ENCODE peak calls at places on chromosomes 4 and X, in nine cellular contexts. C is IMR-90; X is cardiac muscle cell; W is aorta; L is AG04450; F is stomach; Q is left lung; O is CD8-positive, alpha-beta memory T cell; I is AG10803. U is an unnamed sample.

GRCh38 chr4:65943076-65943475 is 272.8 kb upstream of the EPHA5 start:
- DNase-seq in C (no peak), X (peak), W (no peak), L (no peak), F (no peak), Q (no peak), O (no peak), I (peak), U (no peak)

GRCh38 chr4:147408189-147408588 is 72.7 kb upstream of the EDNRA start:
- DNase-seq in C (no peak), X (no peak), W (no peak), L (no peak), F (no peak), Q (no peak), O (no peak), I (no peak), U (no peak)

GRCh38 chrX:65451663-65452062 is 82.9 kb downstream of the LAS1L start:
- DNase-seq in C (peak), X (peak), W (no peak), L (no peak), F (no peak), Q (no peak), O (peak), I (peak), U (no peak)

GRCh38 chr4:83599183-83599582 is 63.3 kb downstream of the GPAT3 start:
- DNase-seq in C (peak), X (peak), W (no peak), L (no peak), F (no peak), Q (no peak), O (no peak), I (peak), U (no peak)

GRCh38 chrX:88613338-88613737 is 133.7 kb upstream of the CPXCR1 start:
- DNase-seq in C (no peak), X (peak), W (no peak), L (no peak), F (no peak), Q (no peak), O (no peak), I (no peak), U (no peak)

GRCh38 chr4:183903021-183903760 is 1.9 kb upstream of the STOX2 start:
- DNase-seq in C (no peak), X (no peak), W (no peak), L (no peak), F (no peak), Q (no peak), O (no peak), I (no peak), U (no peak)

GRCh38 chrX:37745354-37745753 is 34.5 kb upstream of the CYBB start:
- DNase-seq in C (peak), X (peak), W (peak), L (peak), F (peak), Q (peak), O (peak), I (peak), U (peak)

GRCh38 chr4:3252831-3253641 is 4.1 kb downstream of the MSANTD1 start:
- DNase-seq in C (no peak), X (no peak), W (peak), L (no peak), F (no peak), Q (peak), O (no peak), I (no peak), U (peak)

GRCh38 chr4:139920552-139920951 is 233.4 kb downstream of the MAML3 start:
- DNase-seq in C (no peak), X (no peak), W (no peak), L (no peak), F (no peak), Q (no peak), O (no peak), I (no peak), U (peak)

GRCh38 chr4:10721616-10722015 is 37.0 kb upstream of the CLNK start:
- DNase-seq in C (no peak), X (no peak), W (no peak), L (no peak), F (no peak), Q (no peak), O (no peak), I (no peak), U (no peak)

GRCh38 chr4:78002260-78002659 is 54.9 kb upstream of the FRAS1 start:
- DNase-seq in C (no peak), X (peak), W (no peak), L (no peak), F (no peak), Q (no peak), O (no peak), I (peak), U (no peak)

GRCh38 chr4:148831945-148832344 is 389.7 kb upstream of the NR3C2 start:
- DNase-seq in C (peak), X (no peak), W (no peak), L (peak), F (no peak), Q (no peak), O (no peak), I (peak), U (no peak)

GRCh38 chr4:80265571-80266266 is 745 bp upstream of the FGF5 start:
- DNase-seq in C (peak), X (peak), W (no peak), L (peak), F (no peak), Q (no peak), O (no peak), I (peak), U (no peak)

GRCh38 chr4:76990288-76991080 is 40.9 kb downstream of the SEPTIN11 start:
- DNase-seq in C (peak), X (no peak), W (no peak), L (peak), F (no peak), Q (no peak), O (no peak), I (peak), U (no peak)

GRCh38 chrX:132615396-132616131 is 126.7 kb upstream of the MBNL3 start:
- DNase-seq in C (peak), X (peak), W (peak), L (no peak), F (peak), Q (no peak), O (peak), I (peak), U (no peak)

GRCh38 chr4:79396794-79397193 is 11.2 kb downstream of the GK2 start:
- DNase-seq in C (no peak), X (no peak), W (no peak), L (no peak), F (no peak), Q (no peak), O (no peak), I (no peak), U (no peak)

GRCh38 chrX:23742174-23742692 is 843 bp downstream of the ACOT9 start:
- DNase-seq in C (peak), X (peak), W (no peak), L (no peak), F (peak), Q (no peak), O (peak), I (peak), U (no peak)

GRCh38 chrX:96685205-96686099 is 810 bp downstream of the DIAPH2 start:
- DNase-seq in C (peak), X (peak), W (peak), L (no peak), F (peak), Q (peak), O (peak), I (peak), U (peak)

GRCh38 chr4:8060632-8061031 is 98.0 kb downstream of the ABLIM2 start:
- DNase-seq in C (no peak), X (no peak), W (no peak), L (no peak), F (no peak), Q (no peak), O (no peak), I (no peak), U (no peak)

GRCh38 chr4:3530051-3530450 is 2.2 kb downstream of the LRPAP1 start:
- DNase-seq in C (no peak), X (no peak), W (no peak), L (no peak), F (no peak), Q (no peak), O (no peak), I (no peak), U (no peak)

DNA sequence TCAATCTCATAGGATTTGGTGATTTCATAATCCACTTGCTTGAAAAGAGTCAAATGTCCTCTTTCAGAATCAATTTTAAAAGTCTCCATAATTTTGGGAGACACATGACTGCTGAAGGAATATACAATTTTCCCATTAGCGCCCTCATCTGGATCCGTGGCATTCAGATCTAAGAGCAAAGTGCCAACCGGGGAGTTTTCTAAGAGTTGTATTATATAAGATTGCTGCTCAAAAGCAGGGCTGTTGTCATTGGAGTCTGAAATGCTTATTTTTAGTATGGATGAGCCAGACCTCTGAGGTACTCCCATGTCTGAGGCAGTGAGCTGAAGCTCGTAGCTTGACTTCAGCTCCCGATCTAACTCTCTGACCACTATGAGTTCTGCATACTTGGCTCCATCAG is 1.2 kb downstream of the PCDH18 start:
- DNase-seq in C (peak), X (peak), W (peak), L (no peak), F (no peak), Q (no peak), O (no peak), I (peak), U (no peak)
- H3K4me3 ChIP-seq in C (peak), X (peak), W (peak), L (peak), F (peak), Q (peak), O (no peak), I (peak), U (peak)

GRCh38 chrX:1493877-1494510 is 41.3 kb upstream of the ASMTL start:
- DNase-seq in C (no peak), X (no peak), W (no peak), L (no peak), F (no peak), Q (no peak), O (peak), I (no peak), U (no peak)
- H3K4me3 ChIP-seq in C (no peak), X (no peak), W (no peak), L (no peak), F (no peak), Q (no peak), O (no peak), I (no peak), U (peak)

DNA sequence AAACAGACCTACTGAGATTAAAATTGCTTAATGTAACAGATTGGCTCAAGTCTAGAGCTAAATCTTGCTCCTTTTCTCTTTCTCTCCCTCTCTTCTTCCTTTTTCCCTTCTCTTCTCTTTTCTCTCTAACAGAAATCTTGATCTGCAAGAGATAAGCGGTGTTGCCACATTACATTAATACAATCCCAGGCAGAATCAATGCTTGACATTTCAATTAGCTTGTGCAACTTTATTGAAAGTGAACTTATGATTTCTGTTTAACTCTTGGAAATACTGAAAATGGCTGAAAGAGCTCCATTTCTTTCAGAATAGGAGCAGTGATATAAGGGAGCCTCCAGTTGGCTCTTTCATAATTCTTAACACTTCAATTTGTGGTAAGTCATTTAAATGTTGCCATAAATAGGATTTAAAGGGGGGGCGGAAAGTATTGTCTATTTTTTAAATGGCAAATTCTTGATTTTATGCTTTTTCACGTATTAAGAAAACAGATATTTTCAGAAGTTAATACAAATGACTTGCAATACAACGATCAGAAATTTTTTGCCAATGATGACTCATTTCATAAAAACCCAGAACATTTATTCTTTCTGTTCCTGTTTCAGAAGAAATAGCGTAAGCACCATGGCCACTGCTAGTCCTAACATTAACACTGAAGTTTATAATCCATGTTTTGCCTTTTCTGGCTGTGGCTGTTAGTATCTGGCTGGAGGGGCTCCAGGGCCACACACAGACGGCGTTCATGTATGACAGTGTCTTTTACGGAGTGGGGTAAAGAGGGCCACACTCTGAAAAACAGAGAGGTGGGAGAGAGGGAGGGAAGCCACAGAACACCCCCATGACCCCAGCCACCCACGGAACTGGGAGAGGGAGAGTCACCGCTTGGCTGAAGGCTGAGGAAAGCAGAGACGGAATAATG is 115.7 kb upstream of the FAT1 start:
- DNase-seq in C (peak), X (no peak), W (peak), L (peak), F (no peak), Q (peak), O (no peak), I (peak), U (no peak)
- H3K4me3 ChIP-seq in C (peak), X (no peak), W (no peak), L (peak), F (no peak), Q (no peak), O (no peak), I (peak), U (no peak)

GRCh38 chr4:110197421-110198398 is 705 bp downstream of the ELOVL6 start:
- DNase-seq in C (peak), X (peak), W (peak), L (no peak), F (no peak), Q (peak), O (peak), I (peak), U (peak)
- H3K4me3 ChIP-seq in C (peak), X (peak), W (peak), L (peak), F (peak), Q (peak), O (peak), I (peak), U (peak)

GRCh38 chr4:176729489-176729888 is 63.2 kb downstream of the VEGFC start:
- DNase-seq in C (peak), X (no peak), W (no peak), L (no peak), F (no peak), Q (no peak), O (no peak), I (peak), U (no peak)
- H3K4me3 ChIP-seq in C (no peak), X (no peak), W (no peak), L (no peak), F (no peak), Q (no peak), O (no peak), I (no peak), U (no peak)

U was measured in left ventricle myocardium inferior.